ENCODE peak calls at places on chromosome 5, in seven cellular contexts. X, S, R, N, Z, J and L are unnamed samples.
A peak's percentile ranks its signal among the peaks of the same experiment; 100 is the strongest.

GRCh38 chr5:172531704-172532026 is 77.3 kb upstream of the SH3PXD2B start:
- DNase-seq in X (no peak), S (no peak), R (no peak), N (no peak), Z (no peak), J (no peak), L (no peak)

GRCh38 chr5:4142842-4143241 is 547.2 kb downstream of the IRX1 start:
- DNase-seq in X (no peak), S (no peak), R (no peak), N (no peak), Z (no peak), J (no peak), L (no peak)

GRCh38 chr5:132205385-132206125 is 22.1 kb downstream of the P4HA2 start:
- DNase-seq in X (no peak), S (no peak), R (no peak), N (no peak), Z (no peak), J (no peak), L (no peak)

GRCh38 chr5:136769900-136770684 is 404.7 kb upstream of the TRPC7 start:
- DNase-seq in X (peak; percentile 33), S (peak; percentile 73), R (peak; percentile 74), N (peak; percentile 48), Z (no peak), J (peak; percentile 53), L (peak; percentile 89)

GRCh38 chr5:123628860-123629544 is 117.0 kb downstream of the CSNK1G3 start:
- DNase-seq in X (no peak), S (peak; percentile 4), R (no peak), N (no peak), Z (no peak), J (no peak), L (no peak)

GRCh38 chr5:62719061-62719730 is 140.6 kb downstream of the LRRC70 start:
- DNase-seq in X (no peak), S (no peak), R (no peak), N (no peak), Z (no peak), J (no peak), L (no peak)

GRCh38 chr5:139804800-139805397 is 9.3 kb downstream of the PSD2 start:
- DNase-seq in X (no peak), S (no peak), R (no peak), N (no peak), Z (no peak), J (no peak), L (no peak)

GRCh38 chr5:142753114-142753764 is 16.9 kb upstream of the ARHGAP26 start:
- DNase-seq in X (no peak), S (no peak), R (no peak), N (no peak), Z (no peak), J (no peak), L (peak; percentile 15)

GRCh38 chr5:68071731-68072130 is 143.8 kb upstream of the PIK3R1 start:
- DNase-seq in X (no peak), S (no peak), R (no peak), N (no peak), Z (no peak), J (no peak), L (no peak)

GRCh38 chr5:116484645-116485044 is 90.0 kb downstream of the SEMA6A start:
- DNase-seq in X (no peak), S (no peak), R (no peak), N (no peak), Z (no peak), J (no peak), L (no peak)

GRCh38 chr5:147565524-147565923 is 55.7 kb upstream of the DPYSL3 start:
- DNase-seq in X (no peak), S (no peak), R (no peak), N (peak; percentile 17), Z (no peak), J (no peak), L (no peak)

GRCh38 chr5:139774980-139775654 is 20.5 kb upstream of the PSD2 start:
- DNase-seq in X (no peak), S (peak; percentile 94), R (peak; percentile 92), N (peak; percentile 49), Z (no peak), J (peak; percentile 63), L (no peak)

GRCh38 chr5:98004463-98004862 is 769.0 kb upstream of the RGMB start:
- DNase-seq in X (no peak), S (no peak), R (no peak), N (no peak), Z (no peak), J (no peak), L (no peak)

GRCh38 chr5:124741711-124742496 is 4.5 kb downstream of the ZNF608 start:
- DNase-seq in X (peak; percentile 75), S (no peak), R (no peak), N (no peak), Z (no peak), J (no peak), L (peak; percentile 41)

GRCh38 chr5:132883261-132883834 is 9.9 kb downstream of the LEAP2 start:
- DNase-seq in X (peak; percentile 52), S (peak; percentile 53), R (peak; percentile 58), N (peak; percentile 78), Z (no peak), J (no peak), L (peak; percentile 82)

GRCh38 chr5:115124741-115125140 is 45.0 kb downstream of the TRIM36 start:
- DNase-seq in X (no peak), S (no peak), R (no peak), N (no peak), Z (no peak), J (no peak), L (no peak)

GRCh38 chr5:138082033-138082432 is 1.8 kb upstream of the WNT8A start:
- DNase-seq in X (no peak), S (no peak), R (no peak), N (peak; percentile 25), Z (no peak), J (no peak), L (no peak)

GRCh38 chr5:60960591-60960990 is 15.6 kb downstream of the NDUFAF2 start:
- DNase-seq in X (peak; percentile 6), S (peak; percentile 23), R (no peak), N (no peak), Z (no peak), J (no peak), L (no peak)

DNA sequence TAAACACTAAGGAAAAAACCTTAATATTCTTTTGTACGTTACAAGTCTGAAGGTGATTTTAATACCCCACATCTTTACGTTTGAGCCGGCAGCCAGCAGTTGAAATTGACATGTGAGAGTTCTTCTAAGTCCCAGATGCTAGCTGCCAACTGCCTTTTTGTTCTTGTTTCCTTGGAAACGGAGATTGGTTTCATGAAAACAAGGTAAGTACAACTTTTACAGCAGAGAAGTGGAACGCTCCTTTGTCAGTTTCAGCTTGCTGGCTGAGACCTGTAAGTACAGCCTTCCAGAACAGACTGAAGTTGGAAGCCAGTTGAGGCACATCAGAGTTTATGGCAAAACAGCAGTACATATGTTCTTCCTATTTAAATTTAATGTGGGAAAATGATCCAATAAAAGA is 1018.4 kb upstream of the ARRDC3 start:
- DNase-seq in X (no peak), S (no peak), R (no peak), N (no peak), Z (no peak), J (no peak), L (no peak)
- TF ChIP-seq JUND in X (no peak), S (no peak), R (no peak), N (no peak), Z (no peak), J (no peak), L (no peak)

GRCh38 chr5:14270212-14270702 is 127.1 kb downstream of the TRIO start:
- DNase-seq in X (peak; percentile 48), S (peak; percentile 73), R (peak; percentile 67), N (peak; percentile 72), Z (no peak), J (no peak), L (peak; percentile 67)
- TF ChIP-seq JUND in X (no peak), S (no peak), R (no peak), N (no peak), Z (no peak), J (no peak), L (no peak)

DNA sequence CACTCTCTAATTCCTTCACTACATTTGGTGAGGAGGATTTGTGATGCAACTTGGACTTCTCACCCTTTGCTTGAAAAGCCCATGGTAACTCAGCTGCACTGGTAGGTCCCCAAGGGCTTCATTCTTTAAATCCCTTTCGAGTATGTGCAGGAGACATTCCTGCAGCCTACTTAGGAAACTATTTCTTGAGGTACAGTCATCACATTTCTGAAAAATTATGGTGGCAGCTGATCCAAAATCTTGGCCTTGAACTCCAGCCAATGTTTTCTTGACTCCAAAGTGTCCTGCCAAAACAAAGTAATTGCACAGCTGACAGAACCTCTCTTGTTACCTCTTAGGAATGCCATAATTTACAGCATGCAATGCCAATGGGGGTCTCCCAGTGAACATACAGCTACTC is 99.7 kb downstream of the NPR3 start:
- DNase-seq in X (no peak), S (no peak), R (no peak), N (no peak), Z (no peak), J (no peak), L (peak; percentile 69)
- TF ChIP-seq JUND in X (no peak), S (peak; percentile 31), R (no peak), N (no peak), Z (no peak), J (no peak), L (no peak)

GRCh38 chr5:141637266-141637692 is 482 bp downstream of the RELL2 start:
- DNase-seq in X (no peak), S (peak; percentile 86), R (peak; percentile 68), N (no peak), Z (no peak), J (no peak), L (peak; percentile 73)
- TF ChIP-seq JUND in X (no peak), S (no peak), R (no peak), N (no peak), Z (no peak), J (no peak), L (no peak)

GRCh38 chr5:155844541-155844940 is 482.4 kb upstream of the SGCD start:
- DNase-seq in X (no peak), S (no peak), R (no peak), N (no peak), Z (no peak), J (no peak), L (no peak)
- TF ChIP-seq JUND in X (no peak), S (no peak), R (no peak), N (no peak), Z (no peak), J (no peak), L (no peak)

GRCh38 chr5:30594331-30594730 is 599.2 kb upstream of the CDH6 start:
- DNase-seq in X (no peak), S (no peak), R (no peak), N (no peak), Z (no peak), J (no peak), L (no peak)

GRCh38 chr5:30596495-30597064 is 596.9 kb upstream of the CDH6 start:
- DNase-seq in X (no peak), S (no peak), R (no peak), N (no peak), Z (no peak), J (no peak), L (no peak)

GRCh38 chr5:30592833-30593232 is 600.7 kb upstream of the CDH6 start:
- DNase-seq in X (no peak), S (no peak), R (no peak), N (no peak), Z (no peak), J (no peak), L (no peak)
- TF ChIP-seq JUND in X (no peak), S (no peak), R (no peak), N (no peak), Z (no peak), J (no peak), L (no peak)